ENCODE peak calls at places on chromosomes 3 and 15, in six cellular contexts. One of them, this sample, is unnamed.

GRCh38 chr15:79849789-79850188 is 47.0 kb downstream of the MTHFS start:
- DNase-seq in SK-N-SH: peak
- DNase-seq in fibroblast of mammary gland: peak
- DNase-seq in fibroblast of pulmonary artery: peak
- DNase-seq in ovary: no peak
- DNase-seq in endothelial cell of umbilical vein: peak
- DNase-seq in this sample: peak

GRCh38 chr15:58420579-58421043 is 11.2 kb upstream of the LIPC start:
- DNase-seq in fibroblast of mammary gland: no peak
- DNase-seq in ovary: no peak
- DNase-seq in fibroblast of pulmonary artery: no peak
- DNase-seq in SK-N-SH: no peak
- DNase-seq in endothelial cell of umbilical vein: no peak
- DNase-seq in this sample: no peak

GRCh38 chr3:114902691-114903101 is 244.4 kb downstream of the ZBTB20 start:
- DNase-seq in ovary: no peak
- DNase-seq in fibroblast of mammary gland: no peak
- DNase-seq in SK-N-SH: no peak
- DNase-seq in fibroblast of pulmonary artery: no peak
- DNase-seq in endothelial cell of umbilical vein: no peak
- DNase-seq in this sample: no peak

GRCh38 chr3:9901967-9902366 is 681 bp upstream of the IL17RE start:
- DNase-seq in SK-N-SH: no peak
- DNase-seq in fibroblast of mammary gland: no peak
- DNase-seq in endothelial cell of umbilical vein: peak
- DNase-seq in ovary: no peak
- DNase-seq in fibroblast of pulmonary artery: no peak
- DNase-seq in this sample: no peak

GRCh38 chr15:28459279-28459678 is 73.5 kb downstream of the GOLGA8G start:
- DNase-seq in fibroblast of pulmonary artery: no peak
- DNase-seq in SK-N-SH: peak
- DNase-seq in fibroblast of mammary gland: no peak
- DNase-seq in endothelial cell of umbilical vein: no peak
- DNase-seq in ovary: no peak
- DNase-seq in this sample: no peak

GRCh38 chr3:122025296-122025695 is 3.2 kb upstream of the ILDR1 start:
- DNase-seq in ovary: no peak
- DNase-seq in fibroblast of pulmonary artery: no peak
- DNase-seq in SK-N-SH: no peak
- DNase-seq in fibroblast of mammary gland: no peak
- DNase-seq in endothelial cell of umbilical vein: no peak
- DNase-seq in this sample: no peak

GRCh38 chr3:9503283-9503682 is 50.3 kb downstream of the LHFPL4 start:
- DNase-seq in SK-N-SH: peak
- DNase-seq in fibroblast of mammary gland: peak
- DNase-seq in endothelial cell of umbilical vein: peak
- DNase-seq in fibroblast of pulmonary artery: peak
- DNase-seq in ovary: peak
- DNase-seq in this sample: peak

GRCh38 chr3:86787091-86787490 is 203.9 kb downstream of the VGLL3 start:
- DNase-seq in endothelial cell of umbilical vein: no peak
- DNase-seq in fibroblast of pulmonary artery: peak
- DNase-seq in fibroblast of mammary gland: peak
- DNase-seq in SK-N-SH: no peak
- DNase-seq in ovary: no peak
- DNase-seq in this sample: peak

GRCh38 chr15:65054333-65055200 is 9.4 kb downstream of the SLC51B start:
- DNase-seq in endothelial cell of umbilical vein: peak
- DNase-seq in fibroblast of mammary gland: peak
- DNase-seq in SK-N-SH: peak
- DNase-seq in fibroblast of pulmonary artery: peak
- DNase-seq in ovary: peak
- DNase-seq in this sample: no peak

GRCh38 chr15:63408514-63408913 is 26.9 kb upstream of the CA12 start:
- DNase-seq in fibroblast of mammary gland: no peak
- DNase-seq in SK-N-SH: no peak
- DNase-seq in ovary: no peak
- DNase-seq in fibroblast of pulmonary artery: peak
- DNase-seq in endothelial cell of umbilical vein: peak
- DNase-seq in this sample: no peak

GRCh38 chr3:189419022-189419421 is 212.2 kb upstream of the TP63 start:
- DNase-seq in fibroblast of pulmonary artery: no peak
- DNase-seq in ovary: no peak
- DNase-seq in SK-N-SH: no peak
- DNase-seq in endothelial cell of umbilical vein: no peak
- DNase-seq in fibroblast of mammary gland: no peak
- DNase-seq in this sample: no peak

GRCh38 chr15:59380902-59381610 is 8.4 kb upstream of the MYO1E start:
- DNase-seq in ovary: no peak
- DNase-seq in fibroblast of mammary gland: no peak
- DNase-seq in fibroblast of pulmonary artery: no peak
- DNase-seq in SK-N-SH: no peak
- DNase-seq in endothelial cell of umbilical vein: no peak
- DNase-seq in this sample: no peak

GRCh38 chr3:38521391-38521987 is 25.3 kb downstream of the EXOG start:
- DNase-seq in endothelial cell of umbilical vein: peak
- DNase-seq in fibroblast of pulmonary artery: peak
- DNase-seq in fibroblast of mammary gland: peak
- DNase-seq in ovary: peak
- DNase-seq in SK-N-SH: peak
- DNase-seq in this sample: no peak

GRCh38 chr3:71251156-71251775 is 332.3 kb downstream of the FOXP1 start:
- DNase-seq in fibroblast of pulmonary artery: peak
- DNase-seq in SK-N-SH: no peak
- DNase-seq in endothelial cell of umbilical vein: peak
- DNase-seq in fibroblast of mammary gland: peak
- DNase-seq in ovary: no peak
- DNase-seq in this sample: no peak

GRCh38 chr15:76339302-76340197 is 3.0 kb downstream of the ISL2 start:
- DNase-seq in SK-N-SH: peak
- DNase-seq in ovary: no peak
- DNase-seq in endothelial cell of umbilical vein: peak
- DNase-seq in fibroblast of mammary gland: no peak
- DNase-seq in fibroblast of pulmonary artery: peak
- DNase-seq in this sample: no peak

GRCh38 chr3:170611746-170612145 is 25.9 kb upstream of the SLC7A14 start:
- DNase-seq in fibroblast of mammary gland: no peak
- DNase-seq in fibroblast of pulmonary artery: no peak
- DNase-seq in SK-N-SH: no peak
- DNase-seq in endothelial cell of umbilical vein: no peak
- DNase-seq in ovary: no peak
- DNase-seq in this sample: no peak

GRCh38 chr3:58719684-58720083 is 53.1 kb upstream of the FAM3D start:
- DNase-seq in fibroblast of pulmonary artery: no peak
- DNase-seq in fibroblast of mammary gland: no peak
- DNase-seq in SK-N-SH: peak
- DNase-seq in ovary: no peak
- DNase-seq in endothelial cell of umbilical vein: no peak
- DNase-seq in this sample: no peak

GRCh38 chr3:31462050-31462569 is 70.6 kb upstream of the STT3B start:
- DNase-seq in fibroblast of mammary gland: no peak
- DNase-seq in SK-N-SH: no peak
- DNase-seq in endothelial cell of umbilical vein: peak
- DNase-seq in fibroblast of pulmonary artery: peak
- DNase-seq in ovary: no peak
- DNase-seq in this sample: no peak

GRCh38 chr15:25852696-25853524 is 10.2 kb downstream of the ATP10A start:
- DNase-seq in fibroblast of pulmonary artery: no peak
- DNase-seq in ovary: no peak
- DNase-seq in fibroblast of mammary gland: peak
- DNase-seq in SK-N-SH: no peak
- DNase-seq in endothelial cell of umbilical vein: no peak
- DNase-seq in this sample: no peak

GRCh38 chr3:123732447-123732846 is 147.6 kb upstream of the HACD2 start:
- DNase-seq in SK-N-SH: no peak
- DNase-seq in fibroblast of pulmonary artery: no peak
- DNase-seq in endothelial cell of umbilical vein: no peak
- DNase-seq in fibroblast of mammary gland: peak
- DNase-seq in ovary: no peak
- DNase-seq in this sample: peak

GRCh38 chr3:141328286-141329166 is 39.8 kb upstream of the ZBTB38 start:
- DNase-seq in fibroblast of pulmonary artery: no peak
- DNase-seq in endothelial cell of umbilical vein: no peak
- DNase-seq in ovary: no peak
- DNase-seq in fibroblast of mammary gland: no peak
- DNase-seq in SK-N-SH: no peak
- DNase-seq in this sample: no peak

GRCh38 chr3:140273542-140274195 is 338.7 kb downstream of the CLSTN2 start:
- DNase-seq in fibroblast of pulmonary artery: no peak
- DNase-seq in SK-N-SH: no peak
- DNase-seq in endothelial cell of umbilical vein: no peak
- DNase-seq in fibroblast of mammary gland: peak
- DNase-seq in ovary: no peak
- DNase-seq in this sample: no peak

GRCh38 chr3:30397030-30397429 is 209.4 kb upstream of the TGFBR2 start:
- DNase-seq in ovary: no peak
- DNase-seq in fibroblast of mammary gland: no peak
- DNase-seq in fibroblast of pulmonary artery: no peak
- DNase-seq in SK-N-SH: no peak
- DNase-seq in endothelial cell of umbilical vein: no peak
- DNase-seq in this sample: no peak

GRCh38 chr15:40952901-40953712 is at the start of gene CHAC1:
- DNase-seq in ovary: peak
- DNase-seq in fibroblast of mammary gland: peak
- DNase-seq in endothelial cell of umbilical vein: peak
- DNase-seq in SK-N-SH: peak
- DNase-seq in fibroblast of pulmonary artery: peak
- DNase-seq in this sample: peak
- H3K4me3 ChIP-seq in ovary: peak
- H3K4me3 ChIP-seq in fibroblast of mammary gland: peak
- H3K4me3 ChIP-seq in endothelial cell of umbilical vein: peak
- H3K4me3 ChIP-seq in SK-N-SH: peak
- H3K4me3 ChIP-seq in fibroblast of pulmonary artery: peak
- H3K4me3 ChIP-seq in this sample: peak

DNA sequence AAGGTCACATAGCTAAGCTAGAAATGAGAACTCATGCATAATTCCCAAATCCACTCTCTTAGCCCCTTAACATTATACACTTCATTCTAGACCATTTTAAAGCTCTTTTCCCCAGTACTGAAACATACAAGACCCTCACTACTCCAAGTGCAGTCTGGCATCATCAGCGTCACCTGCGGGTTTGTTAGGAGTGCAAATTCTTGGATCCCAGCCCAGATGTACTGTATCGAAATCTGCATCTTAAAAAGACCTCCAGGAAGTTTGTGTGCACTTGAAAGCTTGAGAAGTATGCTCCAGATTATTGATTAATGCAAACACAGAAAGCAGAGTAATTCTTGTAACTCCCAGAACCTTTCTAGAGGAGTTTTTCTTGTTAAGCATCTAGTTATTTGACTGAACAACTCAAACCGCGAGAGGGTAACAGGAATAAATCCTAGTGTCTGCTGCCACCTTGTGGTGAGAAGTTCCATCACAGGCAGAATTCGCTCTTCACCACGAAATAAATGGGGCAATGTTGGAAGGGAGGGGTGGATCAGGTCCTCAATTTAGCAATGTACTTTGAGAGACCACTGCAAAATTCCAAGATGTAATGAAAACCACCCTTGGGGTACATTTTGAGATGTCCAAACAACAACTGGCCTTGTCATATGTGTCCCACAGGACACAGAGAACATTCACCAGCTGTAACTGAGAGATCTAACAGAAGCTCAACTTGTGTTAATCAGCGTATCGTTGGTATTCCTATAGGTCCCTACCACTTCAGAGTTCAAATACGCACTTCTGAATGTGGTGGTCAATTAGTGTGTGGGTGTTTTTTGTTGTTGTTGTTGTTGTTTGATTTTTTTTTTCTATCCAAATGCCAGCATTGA is 583 bp upstream of the C3orf49 start:
- DNase-seq in fibroblast of mammary gland: peak
- DNase-seq in endothelial cell of umbilical vein: peak
- DNase-seq in SK-N-SH: peak
- DNase-seq in ovary: peak
- DNase-seq in fibroblast of pulmonary artery: peak
- DNase-seq in this sample: peak
- TF ChIP-seq CTCF in fibroblast of mammary gland: peak
- TF ChIP-seq CTCF in endothelial cell of umbilical vein: peak
- TF ChIP-seq CTCF in SK-N-SH: peak
- TF ChIP-seq CTCF in ovary: peak
- TF ChIP-seq CTCF in fibroblast of pulmonary artery: peak
- TF ChIP-seq CTCF in this sample: peak

DNA sequence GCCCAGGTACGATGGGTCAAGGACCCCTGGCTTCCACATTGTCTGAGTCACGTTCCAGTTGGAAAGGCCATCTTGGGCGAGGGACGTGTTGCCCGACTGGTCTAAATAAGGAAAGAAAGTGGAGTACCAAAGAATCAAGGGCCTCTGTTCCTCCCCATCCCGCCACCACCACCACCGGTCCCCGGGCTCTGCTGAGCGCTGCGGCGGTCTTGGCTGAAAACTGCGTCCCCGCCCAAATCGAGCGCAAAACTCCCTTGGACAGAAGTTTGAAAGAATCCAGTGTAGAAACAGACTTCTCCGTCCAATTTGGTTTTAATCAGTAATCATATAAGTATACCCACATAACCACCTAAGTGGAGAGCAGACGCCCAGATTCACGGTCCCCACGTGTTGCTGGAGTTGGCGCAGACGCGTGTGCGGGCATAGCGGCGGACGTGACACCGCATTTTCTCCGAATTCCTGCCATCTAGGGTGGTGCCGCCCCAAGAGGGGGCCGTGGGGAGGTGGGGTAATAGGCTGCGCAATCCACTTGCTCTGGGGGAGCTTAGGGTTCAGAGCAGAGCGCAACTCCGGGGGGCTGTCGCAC is 243.8 kb upstream of the TOPAZ1 start:
- DNase-seq in ovary: no peak
- DNase-seq in fibroblast of pulmonary artery: no peak
- DNase-seq in SK-N-SH: no peak
- DNase-seq in endothelial cell of umbilical vein: no peak
- DNase-seq in fibroblast of mammary gland: peak
- DNase-seq in this sample: no peak
- H3K4me3 ChIP-seq in ovary: no peak
- H3K4me3 ChIP-seq in fibroblast of pulmonary artery: no peak
- H3K4me3 ChIP-seq in SK-N-SH: no peak
- H3K4me3 ChIP-seq in endothelial cell of umbilical vein: no peak
- H3K4me3 ChIP-seq in fibroblast of mammary gland: peak
- H3K4me3 ChIP-seq in this sample: peak

DNA sequence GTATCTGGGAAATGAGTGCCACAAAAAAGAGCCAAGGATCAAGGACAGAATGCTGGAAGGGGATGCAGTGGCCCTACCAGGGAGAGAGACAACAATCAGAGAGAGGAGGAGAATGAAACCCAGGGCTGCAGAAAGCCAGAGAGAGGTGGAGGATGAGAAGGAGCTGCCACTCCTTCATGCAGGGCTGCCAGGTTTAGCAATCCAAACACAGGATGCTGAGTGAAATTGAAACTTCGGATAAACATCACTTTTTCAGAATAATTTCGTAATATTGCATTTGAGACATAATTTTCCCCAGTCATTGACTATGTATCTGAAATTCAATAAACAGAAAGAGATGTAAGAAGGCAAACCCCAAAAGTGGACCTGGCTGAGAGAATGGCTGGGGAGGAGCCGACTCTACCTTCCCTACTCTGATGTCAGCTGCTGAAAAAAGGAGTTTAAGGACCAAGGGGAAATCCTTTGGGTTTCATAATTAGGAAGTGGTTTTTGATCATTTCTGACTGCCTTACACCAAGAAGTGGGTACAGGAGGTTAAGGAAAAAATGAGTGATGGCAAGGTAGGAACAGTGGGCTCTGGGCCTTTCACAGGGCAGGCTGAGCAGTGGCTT is 33.8 kb downstream of the SLC9A9 start:
- DNase-seq in fibroblast of mammary gland: no peak
- DNase-seq in SK-N-SH: no peak
- DNase-seq in fibroblast of pulmonary artery: no peak
- DNase-seq in ovary: no peak
- DNase-seq in endothelial cell of umbilical vein: no peak
- DNase-seq in this sample: no peak
- TF ChIP-seq CTCF in fibroblast of mammary gland: no peak
- TF ChIP-seq CTCF in SK-N-SH: no peak
- TF ChIP-seq CTCF in fibroblast of pulmonary artery: no peak
- TF ChIP-seq CTCF in ovary: no peak
- TF ChIP-seq CTCF in endothelial cell of umbilical vein: no peak
- TF ChIP-seq CTCF in this sample: no peak